ENCODE peak calls at places on chromosomes 5 and 9, in eight cellular contexts. Y is GM13976, V is progenitor cell of endocrine pancreas, X is activated B cell treated with CpG ODN at 0.5 μM for 24 hours, I is BJ, L is endothelial cell of umbilical vein, A is H9, Q is gastrocnemius medialis. E is an unnamed sample.

GRCh38 chr9:36192196-36192595 is 1.5 kb downstream of the CLTA start:
- DNase-seq in V (no peak), A (no peak), I (no peak), X (no peak), L (peak; percentile 15), Q (no peak), Y (no peak), E (no peak)

GRCh38 chr9:81584099-81584498 is 105.2 kb downstream of the TLE1 start:
- DNase-seq in X (no peak), A (no peak), V (no peak), Q (no peak), L (no peak), Y (no peak), I (no peak), E (no peak)

GRCh38 chr5:141192110-141192725 is at the start of gene PCDHB10:
- DNase-seq in V (no peak), Y (no peak), A (peak; percentile 77), X (no peak), L (peak; percentile 43), Q (no peak), I (no peak), E (no peak)

GRCh38 chr5:89573336-89573735 is 690.4 kb upstream of the MEF2C start:
- DNase-seq in I (no peak), Q (no peak), A (no peak), Y (no peak), L (no peak), X (no peak), V (no peak), E (no peak)

GRCh38 chr9:97781902-97782301 is 71.1 kb upstream of the FOXE1 start:
- DNase-seq in Y (no peak), L (no peak), V (no peak), A (no peak), X (no peak), Q (no peak), I (no peak), E (no peak)

GRCh38 chr5:130666462-130666861 is 498.6 kb downstream of the HINT1 start:
- DNase-seq in Y (no peak), L (no peak), X (no peak), A (no peak), I (no peak), Q (no peak), V (no peak), E (no peak)

GRCh38 chr9:100150209-100150608 is 51.2 kb downstream of the INVS start:
- DNase-seq in V (no peak), A (no peak), X (no peak), L (peak; percentile 26), Q (no peak), Y (no peak), I (no peak), E (no peak)

GRCh38 chr9:127358023-127358535 is 38.9 kb upstream of the SLC2A8 start:
- DNase-seq in V (no peak), X (no peak), I (no peak), Y (no peak), A (no peak), L (no peak), Q (no peak), E (no peak)

GRCh38 chr9:87157366-87158031 is 210.2 kb upstream of the GAS1 start:
- DNase-seq in Y (no peak), I (no peak), Q (no peak), V (no peak), A (no peak), X (no peak), L (no peak), E (no peak)

GRCh38 chr5:115770466-115770865 is 46.0 kb downstream of the CDO1 start:
- DNase-seq in L (no peak), X (no peak), Q (no peak), A (peak; percentile 79), Y (no peak), I (no peak), V (no peak), E (no peak)

GRCh38 chr5:6905883-6906282 is 192.7 kb downstream of the TENT4A start:
- DNase-seq in I (no peak), L (no peak), A (no peak), X (no peak), Y (no peak), Q (peak; percentile 26), V (no peak), E (no peak)

GRCh38 chr5:100406640-100407039 is 128.5 kb upstream of the FAM174A start:
- DNase-seq in X (no peak), A (no peak), Y (no peak), I (no peak), L (no peak), V (no peak), Q (no peak), E (no peak)

GRCh38 chr5:83035373-83036170 is 41.6 kb downstream of the TMEM167A start:
- DNase-seq in A (no peak), Q (peak; percentile 17), I (no peak), V (no peak), L (no peak), X (no peak), Y (no peak), E (no peak)

GRCh38 chr5:175714686-175715085 is 56.8 kb downstream of the HRH2 start:
- DNase-seq in I (no peak), A (no peak), Q (no peak), V (no peak), L (no peak), Y (no peak), X (no peak), E (peak; percentile 20)

GRCh38 chr9:104429147-104429546 is 74.9 kb upstream of the OR13F1 start:
- DNase-seq in I (no peak), X (no peak), Q (no peak), L (no peak), V (no peak), Y (no peak), A (no peak), E (no peak)

GRCh38 chr5:142830241-142831018 is 60.3 kb downstream of the ARHGAP26 start:
- DNase-seq in I (no peak), A (no peak), Q (no peak), Y (no peak), V (no peak), L (peak; percentile 73), X (no peak), E (no peak)

GRCh38 chr9:113621309-113621791 is 157.8 kb downstream of the RGS3 start:
- DNase-seq in L (peak; percentile 92), Q (no peak), Y (no peak), A (no peak), V (no peak), I (peak; percentile 86), X (no peak), E (no peak)

GRCh38 chr9:33340186-33340585 is 49.9 kb downstream of the NFX1 start:
- DNase-seq in Q (no peak), L (no peak), Y (no peak), V (no peak), A (no peak), I (no peak), X (no peak), E (no peak)

GRCh38 chr5:163408311-163408923 is 29.0 kb upstream of the CCNG1 start:
- DNase-seq in Y (peak; percentile 58), L (peak; percentile 63), V (peak; percentile 35), I (peak; percentile 7), Q (no peak), A (peak; percentile 43), X (no peak), E (peak; percentile 52)

GRCh38 chr5:10227396-10227795 is 22.3 kb downstream of the ATPSCKMT start:
- DNase-seq in X (no peak), A (no peak), V (no peak), L (no peak), I (no peak), Y (no peak), Q (no peak), E (no peak)

GRCh38 chr5:10232386-10232785 is 17.3 kb downstream of the ATPSCKMT start:
- DNase-seq in V (no peak), X (no peak), I (no peak), Q (no peak), Y (no peak), A (no peak), L (no peak), E (no peak)

GRCh38 chr5:10228288-10228687 is 21.4 kb downstream of the ATPSCKMT start:
- DNase-seq in X (no peak), Y (no peak), A (no peak), I (no peak), V (no peak), Q (no peak), L (no peak), E (no peak)

GRCh38 chr5:10233011-10233410 is 16.7 kb downstream of the ATPSCKMT start:
- DNase-seq in I (no peak), V (no peak), A (no peak), X (no peak), Y (no peak), Q (no peak), L (no peak), E (no peak)

GRCh38 chr5:10229306-10230048 is 20.2 kb downstream of the ATPSCKMT start:
- DNase-seq in X (no peak), I (peak; percentile 56), L (no peak), V (no peak), Y (no peak), Q (no peak), A (no peak), E (no peak)
- TF ChIP-seq CTCF in X (no peak), I (peak; percentile 52), L (no peak), V (no peak), Y (no peak), Q (no peak), A (peak; percentile 34), E (no peak)

GRCh38 chr9:101219030-101219429 is 165.8 kb downstream of the BAAT start:
- DNase-seq in I (no peak), Q (no peak), X (no peak), L (no peak), Y (no peak), A (no peak), V (no peak), E (no peak)
- TF ChIP-seq CTCF in I (no peak), Q (no peak), X (no peak), L (no peak), Y (no peak), A (no peak), V (no peak), E (no peak)

GRCh38 chr9:15423328-15423985 is 781 bp downstream of the SNAPC3 start:
- DNase-seq in Y (no peak), Q (no peak), I (no peak), V (no peak), L (peak; percentile 56), X (no peak), A (no peak), E (no peak)
- TF ChIP-seq CTCF in Y (no peak), Q (no peak), I (peak; percentile 37), V (peak; percentile 23), L (no peak), X (no peak), A (no peak), E (no peak)

GRCh38 chr9:18012170-18012569 is 433.3 kb downstream of the SH3GL2 start:
- DNase-seq in X (no peak), A (no peak), I (no peak), Q (no peak), V (no peak), L (no peak), Y (no peak), E (no peak)

GRCh38 chr9:18018241-18018640 is 439.4 kb downstream of the SH3GL2 start:
- DNase-seq in Y (no peak), L (no peak), A (no peak), Q (no peak), X (no peak), I (no peak), V (no peak), E (no peak)

GRCh38 chr9:18010492-18010891 is 431.6 kb downstream of the SH3GL2 start:
- DNase-seq in L (no peak), Q (no peak), A (no peak), Y (no peak), X (no peak), V (no peak), I (no peak), E (no peak)

GRCh38 chr9:18017136-18017535 is 438.3 kb downstream of the SH3GL2 start:
- DNase-seq in L (no peak), A (no peak), Y (no peak), Q (no peak), V (no peak), I (no peak), X (no peak), E (no peak)

GRCh38 chr9:18014556-18014955 is 435.7 kb downstream of the SH3GL2 start:
- DNase-seq in X (no peak), A (no peak), I (no peak), V (no peak), Q (no peak), Y (no peak), L (no peak), E (no peak)
- TF ChIP-seq CTCF in X (no peak), A (no peak), I (no peak), V (no peak), Q (no peak), Y (no peak), L (no peak), E (no peak)

E was measured in CD14-positive monocyte.